ENCODE peak calls at places on chromosomes 2 and 18, in four cellular contexts. W, I, O and E are unnamed samples.

GRCh38 chr2:68742638-68743037 is 8.0 kb downstream of the ARHGAP25 start:
- DNase-seq in W (no peak), I (no peak), O (no peak), E (no peak)

GRCh38 chr2:38765149-38765548 is 12.9 kb upstream of the GEMIN6 start:
- DNase-seq in W (no peak), I (no peak), O (no peak), E (no peak)

GRCh38 chr2:195659114-195659513 is 2.1 kb downstream of the SLC39A10 start:
- DNase-seq in W (no peak), I (no peak), O (no peak), E (no peak)

GRCh38 chr2:41414486-41415230 is 633.2 kb upstream of the PKDCC start:
- DNase-seq in W (peak), I (peak), O (peak), E (no peak)

GRCh38 chr2:63843791-63844190 is 2.1 kb downstream of the UGP2 start:
- DNase-seq in W (no peak), I (no peak), O (no peak), E (no peak)

GRCh38 chr2:72841462-72842125 is 15.8 kb upstream of the EXOC6B start:
- DNase-seq in W (no peak), I (no peak), O (no peak), E (no peak)

GRCh38 chr2:60794271-60794863 is 38.3 kb downstream of the PAPOLG start:
- DNase-seq in W (peak), I (no peak), O (no peak), E (no peak)

GRCh38 chr2:61327173-61327572 is 143.7 kb downstream of the USP34 start:
- DNase-seq in W (no peak), I (no peak), O (no peak), E (no peak)

GRCh38 chr2:108935231-108935863 is 53.7 kb downstream of the EDAR start:
- DNase-seq in W (no peak), I (no peak), O (peak), E (no peak)

GRCh38 chr18:45522371-45522770 is 92.9 kb upstream of the SLC14A2 start:
- DNase-seq in W (no peak), I (no peak), O (no peak), E (no peak)

GRCh38 chr2:216306868-216307267 is 65.4 kb downstream of the MARCHF4 start:
- DNase-seq in W (no peak), I (no peak), O (peak), E (no peak)

GRCh38 chr2:238649936-238650518 is 197.9 kb upstream of the TWIST2 start:
- DNase-seq in W (no peak), I (no peak), O (no peak), E (no peak)

GRCh38 chr2:42795871-42796301 is 3.5 kb upstream of the HAAO start:
- DNase-seq in W (no peak), I (no peak), O (no peak), E (no peak)

GRCh38 chr2:96864343-96865091 is 5.4 kb downstream of the SEMA4C start:
- DNase-seq in W (no peak), I (no peak), O (no peak), E (no peak)

GRCh38 chr2:9382604-9383235 is 40.6 kb downstream of the ITGB1BP1 start:
- DNase-seq in W (no peak), I (no peak), O (no peak), E (no peak)

GRCh38 chr2:1461507-1462390 is 48.5 kb downstream of the TPO start:
- DNase-seq in W (no peak), I (no peak), O (no peak), E (no peak)

GRCh38 chr2:65957454-65957853 is 477.5 kb upstream of the MEIS1 start:
- DNase-seq in W (no peak), I (no peak), O (no peak), E (no peak)

GRCh38 chr2:215736653-215737290 is 276.6 kb downstream of the MREG start:
- DNase-seq in W (peak), I (no peak), O (peak), E (no peak)

GRCh38 chr2:233940376-233941276 is 23.5 kb downstream of the TRPM8 start:
- DNase-seq in W (no peak), I (no peak), O (no peak), E (no peak)

GRCh38 chr2:6692819-6693218 is 172.9 kb downstream of the CMPK2 start:
- DNase-seq in W (no peak), I (no peak), O (no peak), E (no peak)

GRCh38 chr2:168645696-168646095 is 156.7 kb upstream of the NOSTRIN start:
- DNase-seq in W (no peak), I (no peak), O (no peak), E (no peak)

GRCh38 chr2:2238726-2239269 is 92.3 kb downstream of the MYT1L start:
- DNase-seq in W (no peak), I (no peak), O (no peak), E (no peak)

GRCh38 chr2:114661926-114662670 is 219.7 kb downstream of the DPP10 start:
- DNase-seq in W (no peak), I (peak), O (peak), E (peak)

GRCh38 chr2:101697794-101698418 is 399 bp downstream of the MAP4K4 start:
- DNase-seq in W (no peak), I (no peak), O (no peak), E (peak)

GRCh38 chr2:61017003-61017555 is 441 bp upstream of the PEX13 start:
- DNase-seq in W (peak), I (peak), O (peak), E (peak)

GRCh38 chr2:220034356-220035121 is 407.1 kb downstream of the SLC4A3 start:
- DNase-seq in W (no peak), I (no peak), O (no peak), E (no peak)

GRCh38 chr2:162060522-162060921 is 13.5 kb downstream of the DPP4 start:
- DNase-seq in W (no peak), I (no peak), O (no peak), E (no peak)

GRCh38 chr2:7567646-7568045 is 650.4 kb downstream of the RNF144A start:
- DNase-seq in W (no peak), I (no peak), O (no peak), E (no peak)

GRCh38 chr2:195021704-195022513 is 635.1 kb upstream of the SLC39A10 start:
- DNase-seq in W (no peak), I (no peak), O (no peak), E (no peak)

GRCh38 chr2:26838121-26838906 is 9.6 kb upstream of the DPYSL5 start:
- DNase-seq in W (no peak), I (no peak), O (no peak), E (no peak)
- TF ChIP-seq CTCF in W (no peak), I (no peak), O (no peak), E (no peak)

GRCh38 chr18:33854827-33855139 is 276.8 kb downstream of the ASXL3 start:
- DNase-seq in W (no peak), I (no peak), O (no peak), E (no peak)
- TF ChIP-seq CTCF in W (no peak), I (no peak), O (no peak), E (no peak)

GRCh38 chr18:58491773-58492752 is 136.8 kb downstream of the ALPK2 start:
- DNase-seq in W (no peak), I (no peak), O (no peak), E (no peak)
- TF ChIP-seq CTCF in W (no peak), I (no peak), O (no peak), E (peak)

DNA sequence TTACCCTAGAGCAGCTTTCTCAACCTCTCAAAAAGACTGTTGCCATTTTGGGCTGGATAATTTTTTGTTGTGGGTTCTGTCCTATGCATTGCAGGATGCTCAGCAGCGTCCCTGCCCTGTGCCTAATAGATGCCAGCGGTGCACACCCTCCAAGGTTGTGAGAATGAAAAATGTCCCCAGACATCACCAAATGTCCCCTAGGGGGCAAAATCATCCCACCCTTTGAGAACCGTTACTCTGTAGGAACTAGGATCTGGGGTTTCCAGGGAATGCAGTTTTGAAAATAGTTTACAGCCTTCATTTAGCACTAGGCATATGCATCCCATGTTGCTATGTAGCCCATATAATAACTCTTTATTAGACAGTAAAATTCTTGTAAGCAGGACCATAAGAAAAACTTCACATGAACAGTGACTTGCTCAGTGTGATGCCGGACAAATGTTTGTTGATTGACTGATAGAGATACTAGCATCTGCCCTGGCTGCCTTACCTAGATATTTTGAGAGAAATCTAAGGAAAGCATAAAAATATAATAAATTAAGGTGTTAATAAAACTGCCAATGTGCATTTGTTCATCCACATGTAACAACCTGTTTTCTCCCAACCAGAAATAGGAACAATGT is 79.2 kb upstream of the EPC2 start:
- DNase-seq in W (no peak), I (no peak), O (no peak), E (no peak)
- TF ChIP-seq CTCF in W (peak), I (no peak), O (no peak), E (no peak)